ENCODE peak calls at places on chromosome 5, in four cellular contexts. I, K, V and T are unnamed samples.

GRCh38 chr5:140855772-140856674 is at the start of gene PCDHA10:
- DNase-seq in I (no peak), K (no peak), V (no peak), T (no peak)

GRCh38 chr5:10600629-10601245 is 36.9 kb downstream of the ANKRD33B start:
- DNase-seq in K (no peak), V (no peak), I (no peak), T (no peak)

GRCh38 chr5:10828241-10828640 is 67.2 kb upstream of the DAP start:
- DNase-seq in I (no peak), V (no peak), K (no peak), T (no peak)

GRCh38 chr5:115977988-115978387 is 15.7 kb downstream of the LVRN start:
- DNase-seq in K (no peak), I (no peak), V (no peak), T (no peak)

GRCh38 chr5:156356238-156356637 is 29.3 kb downstream of the SGCD start:
- DNase-seq in I (no peak), K (no peak), V (no peak), T (no peak)

GRCh38 chr5:83488271-83488670 is 16.7 kb downstream of the VCAN start:
- DNase-seq in K (no peak), I (no peak), V (no peak), T (no peak)

GRCh38 chr5:149599375-149599774 is 18.1 kb downstream of the ARHGEF37 start:
- DNase-seq in K (no peak), V (no peak), I (no peak), T (no peak)

GRCh38 chr5:78509145-78509865 is 139.3 kb downstream of the LHFPL2 start:
- DNase-seq in V (no peak), I (peak; percentile 7), K (no peak), T (no peak)

GRCh38 chr5:139650031-139650688 is 2.0 kb downstream of the CXXC5 start:
- DNase-seq in K (no peak), I (peak; percentile 35), V (peak; percentile 73), T (peak; percentile 43)

GRCh38 chr5:98320317-98320716 is 453.1 kb upstream of the RGMB start:
- DNase-seq in V (no peak), I (no peak), K (no peak), T (no peak)

GRCh38 chr5:50320131-50320749 is 120.8 kb downstream of the EMB start:
- DNase-seq in I (no peak), K (no peak), V (no peak), T (no peak)

GRCh38 chr5:170164087-170164486 is 58.4 kb downstream of the FOXI1 start:
- DNase-seq in K (no peak), I (no peak), V (no peak), T (no peak)

GRCh38 chr5:16826379-16827125 is 109.5 kb downstream of the MYO10 start:
- DNase-seq in I (no peak), V (no peak), K (no peak), T (no peak)

GRCh38 chr5:154967419-154968024 is 26.6 kb downstream of the MRPL22 start:
- DNase-seq in V (peak; percentile 6), K (no peak), I (no peak), T (no peak)

GRCh38 chr5:31719988-31720387 is 81.1 kb downstream of the PDZD2 start:
- DNase-seq in I (no peak), K (no peak), V (no peak), T (no peak)